ENCODE peak calls at places on chromosomes 1 and 21, in four cellular contexts. W, A, D and C are unnamed samples. For H3K4me1, the result is how much of the 10 kb centered on the place peaks cover.

GRCh38 chr1:244322791-244323521 is 128.8 kb downstream of the ADSS2 start:
- DNase-seq in W (peak), D (peak), A (no peak), C (no peak)

GRCh38 chr21:46234436-46234950 is 5.9 kb upstream of the LSS start:
- DNase-seq in A (no peak), D (no peak), W (no peak), C (no peak)

GRCh38 chr1:218436346-218436745 is 91.2 kb downstream of the TGFB2 start:
- DNase-seq in W (no peak), A (no peak), D (no peak), C (no peak)

GRCh38 chr1:90262791-90263190 is 267.9 kb downstream of the ZNF326 start:
- DNase-seq in D (peak), W (no peak), A (no peak), C (no peak)

GRCh38 chr1:41483960-41484844 is at the start of gene EDN2:
- DNase-seq in A (peak), D (no peak), W (no peak), C (no peak)

GRCh38 chr1:226730064-226730463 is 9.0 kb downstream of the ITPKB start:
- DNase-seq in A (no peak), D (no peak), W (no peak), C (no peak)

GRCh38 chr1:184950209-184950608 is 24.1 kb downstream of the NIBAN1 start:
- DNase-seq in W (no peak), A (no peak), D (no peak), C (no peak)

GRCh38 chr1:43934279-43934985 is 831 bp downstream of the ARTN start:
- DNase-seq in W (peak), D (no peak), A (peak), C (peak)

GRCh38 chr1:206709772-206710456 is 25.2 kb downstream of the MAPKAPK2 start:
- DNase-seq in D (no peak), A (no peak), W (peak), C (no peak)

GRCh38 chr1:66613187-66613586 is 79.2 kb downstream of the SGIP1 start:
- DNase-seq in W (peak), A (no peak), D (no peak), C (no peak)

GRCh38 chr1:66605419-66605997 is 71.6 kb downstream of the SGIP1 start:
- DNase-seq in W (no peak), A (no peak), D (no peak), C (no peak)

GRCh38 chr1:66606359-66607142 is 72.6 kb downstream of the SGIP1 start:
- DNase-seq in A (no peak), W (peak), D (no peak), C (no peak)

GRCh38 chr1:66607458-66607857 is 73.5 kb downstream of the SGIP1 start:
- DNase-seq in D (no peak), A (no peak), W (no peak), C (no peak)
- TF ChIP-seq CTCF in D (no peak), A (peak), W (no peak), C (no peak)

GRCh38 chr1:16145030-16145987 is 10.6 kb downstream of the EPHA2 start:
- DNase-seq in D (peak), W (peak), A (peak), C (no peak)
- H3K4me1 ChIP-seq in D (under half), W (under half), A (half or more), C (under half)

GRCh38 chr1:1270813-1271212 is 2.8 kb downstream of the UBE2J2 start:
- DNase-seq in A (no peak), D (no peak), W (peak), C (no peak)
- H3K4me3 ChIP-seq in A (no peak), D (peak), W (peak), C (no peak)

GRCh38 chr1:203290261-203291089 is 14.8 kb upstream of the BTG2 start:
- DNase-seq in D (peak), W (peak), A (peak), C (peak)
- TF ChIP-seq CTCF in D (no peak), W (no peak), A (no peak), C (no peak)

GRCh38 chr1:26417111-26417510 is 6.5 kb downstream of the LIN28A start:
- DNase-seq in D (no peak), A (peak), W (peak), C (peak)

GRCh38 chr1:26418865-26419349 is 8.3 kb downstream of the LIN28A start:
- DNase-seq in W (no peak), D (no peak), A (no peak), C (no peak)

GRCh38 chr1:26419494-26419893 is 8.9 kb downstream of the LIN28A start:
- DNase-seq in W (no peak), D (no peak), A (no peak), C (no peak)
- H3K4me1 ChIP-seq in W (under half), D (under half), A (under half), C (under half)

GRCh38 chr1:150558761-150559626 is 9.8 kb downstream of the ADAMTSL4 start:
- DNase-seq in D (no peak), W (no peak), A (peak), C (no peak)
- H3K4me3 ChIP-seq in D (peak), W (no peak), A (no peak), C (no peak)